ENCODE peak calls at places on chromosomes 6 and 20, in five cellular contexts. N is Peyer's patch, B is tibial nerve, J is body of pancreas, H is spleen. F is an unnamed sample.

GRCh38 chr6:7999201-7999600 is 65.0 kb downstream of the BLOC1S5 start:
- DNase-seq in N (no peak), B (no peak), J (no peak), H (no peak), F (no peak)

GRCh38 chr20:51094221-51094620 is 71.3 kb upstream of the KCNG1 start:
- DNase-seq in N (no peak), B (no peak), J (no peak), H (no peak), F (no peak)

GRCh38 chr6:29747688-29748250 is 24.5 kb downstream of the HLA-F start:
- DNase-seq in N (no peak), B (no peak), J (no peak), H (no peak), F (no peak)

GRCh38 chr6:30759575-30760239 is 15.4 kb upstream of the IER3 start:
- DNase-seq in N (no peak), B (no peak), J (peak; percentile 48), H (no peak), F (no peak)

GRCh38 chr20:59933296-59933848 is at the start of gene SYCP2:
- DNase-seq in N (peak; percentile 57), B (no peak), J (peak; percentile 61), H (peak; percentile 86), F (peak; percentile 47)

GRCh38 chr20:38450412-38450975 is 15.4 kb upstream of the SNHG17 start:
- DNase-seq in N (no peak), B (no peak), J (no peak), H (peak; percentile 38), F (no peak)

GRCh38 chr20:61436674-61437279 is 184.7 kb downstream of the CDH4 start:
- DNase-seq in N (no peak), B (no peak), J (no peak), H (no peak), F (no peak)

GRCh38 chr20:33657704-33658095 is 4.4 kb upstream of the C20orf144 start:
- DNase-seq in N (no peak), B (no peak), J (no peak), H (peak; percentile 63), F (no peak)

GRCh38 chr6:108080010-108080780 is 5.7 kb upstream of the OSTM1 start:
- DNase-seq in N (no peak), B (no peak), J (no peak), H (no peak), F (no peak)

GRCh38 chr6:7073082-7073783 is 34.5 kb upstream of the RREB1 start:
- DNase-seq in N (no peak), B (no peak), J (no peak), H (no peak), F (no peak)

GRCh38 chr6:105509506-105510331 is 106.8 kb upstream of the PREP start:
- DNase-seq in N (no peak), B (peak; percentile 36), J (no peak), H (no peak), F (no peak)

GRCh38 chr6:157034433-157035230 is 257.5 kb downstream of the ARID1B start:
- DNase-seq in N (no peak), B (no peak), J (no peak), H (no peak), F (no peak)

GRCh38 chr6:147108256-147108910 is 95.8 kb upstream of the STXBP5 start:
- DNase-seq in N (no peak), B (no peak), J (no peak), H (no peak), F (no peak)

GRCh38 chr6:163151212-163151611 is 263.3 kb upstream of the QKI start:
- DNase-seq in N (no peak), B (no peak), J (no peak), H (no peak), F (no peak)

GRCh38 chr6:44470106-44470446 is 82.6 kb downstream of the CDC5L start:
- DNase-seq in N (no peak), B (no peak), J (peak; percentile 88), H (no peak), F (no peak)

DNA sequence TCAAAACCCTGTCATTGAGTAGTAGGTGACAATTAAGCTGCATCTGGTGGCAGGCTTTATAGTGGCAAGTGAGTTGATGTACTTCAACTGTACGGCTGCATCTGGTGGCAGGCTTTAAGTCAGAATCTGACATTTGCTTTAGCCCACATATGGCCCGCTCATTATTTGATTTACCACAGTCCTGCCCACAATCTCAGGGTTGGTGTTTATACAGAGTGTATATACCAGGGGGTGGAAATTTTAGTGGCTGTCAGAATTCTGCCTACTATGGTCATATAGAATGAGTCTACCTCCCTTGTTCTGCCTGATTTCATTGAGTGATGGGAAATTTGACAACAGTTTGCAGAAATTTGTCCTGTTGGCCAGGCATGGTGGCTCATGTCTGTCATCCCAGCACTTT is 112.3 kb downstream of the SMAP1 start:
- DNase-seq in N (no peak), B (no peak), J (no peak), H (no peak), F (no peak)
- H3K9me3 ChIP-seq in N (no peaks in the 10 kb centered on the region), B (no peaks in the 10 kb centered on the region), J (no peaks in the 10 kb centered on the region), H (no peaks in the 10 kb centered on the region), F (no peaks in the 10 kb centered on the region)

DNA sequence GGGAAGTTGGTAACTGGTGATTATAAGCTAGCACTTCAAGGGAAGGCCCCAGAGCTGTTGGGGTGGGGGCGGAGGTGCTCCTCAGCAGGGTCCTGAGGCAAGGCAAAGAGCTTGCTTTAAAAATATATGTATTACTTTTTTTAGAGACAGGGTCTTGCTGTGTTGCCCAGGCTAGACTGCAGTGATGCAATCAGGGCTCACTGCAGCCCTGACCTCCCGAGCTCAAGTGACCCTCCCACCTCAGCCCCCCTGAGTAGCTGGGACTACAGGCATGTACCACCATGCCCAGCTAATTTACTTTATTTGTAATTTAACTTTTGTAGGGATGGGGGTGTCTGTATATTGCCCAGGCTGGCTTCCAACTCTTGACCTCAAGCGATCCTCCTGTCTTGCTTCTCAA is 87.2 kb downstream of the MYB start:
- DNase-seq in N (no peak), B (no peak), J (no peak), H (no peak), F (no peak)
- H3K4me1 ChIP-seq in N (no peaks in the 10 kb centered on the region), B (no peaks in the 10 kb centered on the region), J (peaks cover 14% of the 10 kb centered on the region), H (no peaks in the 10 kb centered on the region), F (no peaks in the 10 kb centered on the region)

GRCh38 chr20:354298-354977 is 7.5 kb downstream of the NRSN2 start:
- DNase-seq in N (peak; percentile 88), B (peak; percentile 70), J (peak; percentile 76), H (peak; percentile 92), F (peak; percentile 58)
- TF ChIP-seq POLR2A in N (no peak), B (no peak), J (no peak), H (no peak), F (no peak)

GRCh38 chr6:161218222-161218621 is 55.6 kb downstream of the AGPAT4 start:
- DNase-seq in N (no peak), B (no peak), J (no peak), H (no peak), F (no peak)
- H3K9me3 ChIP-seq in N (no peaks in the 10 kb centered on the region), B (no peaks in the 10 kb centered on the region), J (no peaks in the 10 kb centered on the region), H (no peaks in the 10 kb centered on the region), F (no peaks in the 10 kb centered on the region)

DNA sequence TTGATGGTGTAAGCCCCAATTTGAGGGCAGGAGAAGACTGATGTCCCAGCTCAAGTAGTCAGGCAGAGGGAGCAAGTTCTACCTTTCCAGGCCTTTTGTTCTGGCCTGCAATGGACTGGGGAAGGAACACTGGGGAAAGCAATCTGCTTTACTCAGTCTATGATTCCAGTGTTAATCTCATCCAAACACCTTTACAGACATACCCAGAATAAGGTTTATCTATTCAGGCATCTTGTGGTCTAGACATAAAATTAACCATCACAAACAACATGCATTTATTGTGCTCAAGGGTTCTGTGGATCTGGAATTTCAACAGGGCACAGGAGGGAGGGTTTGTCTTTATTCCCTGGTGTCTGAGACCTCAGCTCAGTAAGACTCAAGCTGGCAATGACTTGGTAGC is 14.4 kb upstream of the RSPH3 start:
- DNase-seq in N (no peak), B (no peak), J (no peak), H (no peak), F (no peak)
- H3K4me1 ChIP-seq in N (no peaks in the 10 kb centered on the region), B (no peaks in the 10 kb centered on the region), J (no peaks in the 10 kb centered on the region), H (peaks cover 30% of the 10 kb centered on the region), F (no peaks in the 10 kb centered on the region)